ENCODE peak calls at places on chromosomes 1 and 21, in ten cellular contexts. J is WERI-Rb-1, R is LNCaP clone FGC, S is endodermal cell, F is right atrium auricular region, W is B cell, D is transverse colon, B is progenitor cell of endocrine pancreas, T is fibroblast of the aortic adventitia, M is A549. V is an unnamed sample.

GRCh38 chr1:57741521-57741920 is 317.7 kb upstream of the DAB1 start:
- DNase-seq in J (no peak), M (no peak), B (no peak), D (no peak), W (no peak), R (no peak), F (no peak), S (no peak), T (no peak), V (peak; percentile 14)

GRCh38 chr1:234213576-234214128 is 159.6 kb upstream of the COA6 start:
- DNase-seq in B (no peak), S (peak; percentile 56), D (no peak), J (no peak), M (no peak), R (no peak), W (no peak), T (no peak), F (no peak), V (no peak)

GRCh38 chr1:105138445-105138821 is 1388.7 kb downstream of the AMY1C start:
- DNase-seq in R (peak; percentile 56), F (no peak), D (no peak), J (no peak), M (no peak), T (no peak), W (no peak), B (no peak), S (no peak), V (no peak)

GRCh38 chr1:6523566-6523965 is 30.7 kb downstream of the NOL9 start:
- DNase-seq in W (no peak), F (no peak), R (no peak), S (peak; percentile 79), M (peak; percentile 48), T (peak; percentile 66), B (no peak), D (no peak), J (peak; percentile 53), V (no peak)

GRCh38 chr1:151820940-151821339 is 10.7 kb downstream of the RORC start:
- DNase-seq in D (no peak), W (no peak), T (no peak), J (no peak), M (no peak), R (no peak), B (no peak), S (no peak), F (no peak), V (no peak)

GRCh38 chr1:31576201-31576669 is at the start of gene TINAGL1:
- DNase-seq in J (no peak), S (peak; percentile 92), T (no peak), R (no peak), W (no peak), M (no peak), F (peak; percentile 64), B (no peak), D (peak; percentile 94), V (no peak)

GRCh38 chr1:3638027-3638426 is 11.9 kb downstream of the WRAP73 start:
- DNase-seq in W (no peak), J (no peak), F (no peak), S (no peak), M (no peak), R (no peak), D (no peak), T (no peak), B (no peak), V (no peak)

GRCh38 chr21:44969965-44970755 is 30.3 kb downstream of the SLX9 start:
- DNase-seq in F (no peak), R (no peak), T (no peak), D (no peak), J (peak; percentile 95), B (no peak), M (no peak), W (no peak), S (no peak), V (no peak)

GRCh38 chr1:65691962-65692361 is 100.7 kb upstream of the PDE4B start:
- DNase-seq in W (no peak), S (no peak), F (no peak), M (no peak), J (no peak), T (no peak), R (no peak), B (no peak), D (no peak), V (no peak)

GRCh38 chr1:226063362-226064167 is 1.0 kb downstream of the H3-3A start:
- DNase-seq in D (peak; percentile 53), B (peak; percentile 29), R (no peak), W (peak; percentile 65), S (peak; percentile 72), M (peak; percentile 31), T (peak; percentile 51), J (no peak), F (peak; percentile 62), V (peak; percentile 38)

GRCh38 chr1:231630558-231631205 is 4.1 kb downstream of the DISC1 start:
- DNase-seq in M (no peak), W (no peak), D (no peak), F (no peak), B (no peak), R (no peak), J (no peak), S (no peak), T (no peak), V (no peak)

GRCh38 chr1:50707824-50708223 is 252.2 kb downstream of the FAF1 start:
- DNase-seq in D (no peak), M (no peak), W (no peak), B (no peak), J (no peak), S (no peak), F (no peak), T (no peak), R (no peak), V (no peak)

GRCh38 chr1:71526824-71527223 is 446.0 kb upstream of the ZRANB2 start:
- DNase-seq in J (no peak), F (no peak), W (no peak), B (no peak), M (no peak), S (no peak), D (no peak), R (no peak), T (no peak), V (no peak)

DNA sequence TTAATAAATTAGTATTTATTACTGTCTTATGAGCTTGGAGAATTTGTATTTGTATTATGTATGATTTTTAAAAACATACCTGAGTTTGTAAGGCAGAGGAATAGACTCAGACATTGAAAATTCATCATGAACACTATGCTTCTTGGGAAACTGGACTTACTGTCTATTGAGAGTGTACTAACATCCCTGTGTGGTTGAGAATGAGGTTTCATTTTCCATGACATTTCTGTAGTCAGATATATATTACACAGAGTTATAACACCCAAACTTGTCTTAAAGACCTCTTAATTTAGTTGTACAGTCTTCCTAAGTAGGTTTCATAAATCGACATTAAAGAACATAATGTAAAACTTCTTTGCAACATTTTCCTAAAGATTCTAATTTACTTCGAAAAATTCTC is 30.0 kb downstream of the PPP2R5A start:
- DNase-seq in F (no peak), T (no peak), D (no peak), S (no peak), M (no peak), J (no peak), B (no peak), R (no peak), W (no peak), V (no peak)
- TF ChIP-seq CTCF in F (no peak), T (no peak), D (no peak), S (no peak), M (no peak), J (no peak), B (no peak), R (no peak), W (no peak), V (no peak)

GRCh38 chr1:16396591-16396990 is 29.5 kb downstream of the SZRD1 start:
- DNase-seq in W (no peak), F (no peak), B (no peak), J (peak; percentile 44), D (no peak), M (no peak), R (peak; percentile 32), T (peak; percentile 87), S (no peak), V (no peak)
- TF ChIP-seq CTCF in W (no peak), F (no peak), B (no peak), J (no peak), D (no peak), M (no peak), R (no peak), T (no peak), S (no peak), V (no peak)

DNA sequence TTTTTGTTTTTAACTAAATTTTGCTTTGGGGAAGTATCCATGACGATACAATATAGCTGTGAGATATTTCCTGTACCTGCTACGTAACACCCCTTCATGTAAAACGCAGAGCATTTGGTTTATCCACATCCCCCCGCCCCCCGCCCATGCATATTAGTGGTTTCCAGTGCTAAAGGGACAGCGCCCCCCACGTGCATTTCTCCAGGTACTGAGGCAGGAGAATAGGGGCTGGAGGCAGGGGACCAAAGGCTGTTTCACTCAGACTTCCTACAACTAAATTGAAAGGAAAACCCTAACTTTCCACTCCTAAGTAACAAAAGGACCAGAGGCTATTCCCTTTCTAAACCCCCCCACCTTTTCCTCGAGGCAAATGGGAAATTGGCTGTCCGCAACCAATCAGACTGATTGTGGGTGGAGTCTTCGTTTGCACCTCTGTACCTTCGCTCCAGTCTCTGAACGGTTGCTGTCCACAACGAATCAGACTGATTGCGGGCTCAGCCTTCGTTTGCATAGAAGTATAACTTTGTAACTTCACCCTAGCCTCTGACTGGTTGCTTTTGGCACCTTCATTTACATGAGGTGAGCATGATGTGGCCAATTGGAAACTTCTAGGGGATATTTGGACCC is 12.2 kb upstream of the RIPK4 start:
- DNase-seq in T (peak; percentile 4), S (peak; percentile 69), D (peak; percentile 37), R (peak; percentile 25), F (no peak), W (no peak), B (no peak), M (no peak), J (peak; percentile 40), V (no peak)
- TF ChIP-seq CTCF in T (no peak), S (no peak), D (no peak), R (no peak), F (no peak), W (no peak), B (no peak), M (no peak), J (peak; percentile 27), V (no peak)

GRCh38 chr1:155574077-155574476 is 11.5 kb upstream of the ASH1L start:
- DNase-seq in F (no peak), R (no peak), W (no peak), M (no peak), D (no peak), T (no peak), S (no peak), B (no peak), J (no peak), V (no peak)

GRCh38 chr1:155569988-155570592 is 7.5 kb upstream of the ASH1L start:
- DNase-seq in F (no peak), B (no peak), J (no peak), T (peak; percentile 85), R (no peak), W (no peak), D (no peak), M (peak; percentile 79), S (peak; percentile 19), V (no peak)

DNA sequence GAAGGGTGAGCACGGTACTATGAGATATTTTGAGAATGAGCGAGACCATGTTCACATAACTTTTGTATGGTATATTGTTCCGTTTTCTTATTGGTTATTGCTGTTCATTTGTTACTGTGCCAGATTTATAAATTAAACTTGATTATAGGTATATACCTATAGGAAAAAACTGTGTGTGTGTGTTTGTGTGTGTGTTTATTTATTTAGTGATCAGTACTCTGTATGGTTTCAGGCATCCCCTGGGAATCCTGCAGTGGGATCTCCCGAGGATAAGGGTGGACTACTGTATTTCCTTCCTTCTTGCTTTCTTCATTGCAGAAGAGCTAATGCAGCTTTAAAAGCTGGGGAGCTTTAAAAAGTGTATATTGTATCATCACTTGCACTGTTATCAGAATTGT is 8.0 kb upstream of the ASH1L start:
- DNase-seq in T (no peak), J (no peak), S (peak; percentile 14), B (no peak), R (no peak), M (no peak), D (no peak), F (no peak), W (no peak), V (no peak)
- TF ChIP-seq CTCF in T (no peak), J (no peak), S (no peak), B (no peak), R (no peak), M (no peak), D (no peak), F (no peak), W (no peak), V (no peak)

V was measured in GM10248.